ENCODE peak calls at places on chromosome 13, in six cellular contexts. D is stimulated activated CD4-positive, alpha-beta T cell treated with anti-CD3 and anti-CD28 coated beads, Interleukin-15, amount 100 ng/mL, for 1 hour; X is A673; N is posterior cingulate gyrus; B is NCI-H345; I is activated CD8-positive, alpha-beta T cell treated with anti-CD3 and anti-CD28 coated beads, Interleukin-2, amount 10 ng/mL, durations not matched to agents 7 days and 5 days. G is an unnamed sample.

GRCh38 chr13:42533336-42533591 is 40.7 kb upstream of the TNFSF11 start:
- DNase-seq in D (no peak), X (no peak), N (no peak), B (no peak), I (no peak), G (no peak)

GRCh38 chr13:21050288-21051197 is 10.8 kb downstream of the LATS2 start:
- DNase-seq in D (no peak), X (no peak), N (no peak), B (no peak), I (no peak), G (no peak)

GRCh38 chr13:48733739-48734329 is 80.1 kb downstream of the CYSLTR2 start:
- DNase-seq in D (no peak), X (no peak), N (no peak), B (no peak), I (no peak), G (no peak)

GRCh38 chr13:73880365-73880764 is 253.8 kb downstream of the KLF12 start:
- DNase-seq in D (no peak), X (no peak), N (no peak), B (no peak), I (no peak), G (no peak)

GRCh38 chr13:44420376-44421220 is 47.0 kb downstream of the SERP2 start:
- DNase-seq in D (no peak), X (no peak), N (no peak), B (no peak), I (no peak), G (no peak)

GRCh38 chr13:64165826-64166225 is 2750.2 kb upstream of the PCDH20 start:
- DNase-seq in D (no peak), X (no peak), N (no peak), B (no peak), I (no peak), G (no peak)

GRCh38 chr13:100987993-100988392 is 313.4 kb upstream of the TMTC4 start:
- DNase-seq in D (no peak), X (peak; percentile 42), N (peak; percentile 11), B (no peak), I (no peak), G (peak; percentile 21)

GRCh38 chr13:19589312-19589711 is 28.0 kb upstream of the TPTE2 start:
- DNase-seq in D (no peak), X (no peak), N (no peak), B (no peak), I (no peak), G (no peak)

GRCh38 chr13:102779426-102780159 is 6.0 kb upstream of the TEX30 start:
- DNase-seq in D (no peak), X (no peak), N (no peak), B (no peak), I (peak; percentile 51), G (no peak)

GRCh38 chr13:85140192-85140591 is 659.0 kb downstream of the SLITRK6 start:
- DNase-seq in D (no peak), X (no peak), N (no peak), B (no peak), I (no peak), G (no peak)

GRCh38 chr13:38535271-38535670 is 151.6 kb upstream of the FREM2 start:
- DNase-seq in D (no peak), X (no peak), N (no peak), B (peak; percentile 80), I (no peak), G (no peak)

GRCh38 chr13:19586904-19587634 is 25.7 kb upstream of the TPTE2 start:
- DNase-seq in D (peak; percentile 58), X (peak; percentile 81), N (no peak), B (no peak), I (peak; percentile 89), G (no peak)

G was measured in iPS-NIHi11.